ENCODE peak calls at places on chromosomes 11 and 22, in nine cellular contexts. X is fibroblast of lung, O is heart right ventricle, G is BE2C, V is spleen, D is BJ, Z is pancreas, J is right lobe of liver, R is uterus. A is an unnamed sample. For H3K36me3, the result is how much of the 10 kb centered on the place peaks cover.

GRCh38 chr11:25983280-25983679 is 348.6 kb upstream of the ANO3 start:
- DNase-seq in V (no peak), G (no peak), O (no peak), X (no peak), Z (no peak), J (no peak), R (no peak), D (no peak), A (no peak)

GRCh38 chr11:65616575-65617001 is 1.0 kb downstream of the PCNX3 start:
- DNase-seq in J (no peak), Z (no peak), O (no peak), V (peak), R (no peak), D (no peak), G (no peak), X (no peak), A (no peak)

GRCh38 chr11:2463766-2464277 is 19.0 kb downstream of the KCNQ1 start:
- DNase-seq in J (no peak), O (peak), R (no peak), G (no peak), X (no peak), Z (no peak), V (peak), D (no peak), A (peak)

GRCh38 chr11:3959015-3959917 is 103.8 kb downstream of the STIM1 start:
- DNase-seq in G (no peak), D (no peak), Z (no peak), J (no peak), V (no peak), R (no peak), X (peak), O (no peak), A (no peak)

GRCh38 chr22:21068681-21069276 is 23.0 kb downstream of the LRRC74B start:
- DNase-seq in R (no peak), X (no peak), D (no peak), O (no peak), J (no peak), Z (no peak), G (no peak), V (no peak), A (no peak)

GRCh38 chr11:44626645-44627044 is 61.2 kb downstream of the CD82 start:
- DNase-seq in D (no peak), R (peak), J (no peak), V (no peak), G (no peak), X (no peak), O (no peak), Z (no peak), A (no peak)

GRCh38 chr11:116275634-116276033 is 497.2 kb downstream of the BUD13 start:
- DNase-seq in Z (no peak), G (peak), D (no peak), J (no peak), X (no peak), O (no peak), V (no peak), R (peak), A (no peak)

GRCh38 chr11:118277312-118277711 is 13.2 kb upstream of the MPZL2 start:
- DNase-seq in D (no peak), Z (no peak), O (no peak), J (no peak), G (no peak), R (peak), V (no peak), X (no peak), A (no peak)

GRCh38 chr11:607971-608659 is 7.6 kb downstream of the IRF7 start:
- DNase-seq in Z (peak), V (no peak), O (no peak), R (no peak), X (no peak), D (no peak), J (peak), G (no peak), A (peak)

GRCh38 chr11:31805629-31806185 is 5.4 kb downstream of the PAX6 start:
- DNase-seq in J (no peak), R (no peak), Z (no peak), D (no peak), G (no peak), O (no peak), V (no peak), X (no peak), A (no peak)

GRCh38 chr11:66851698-66852465 is 5.0 kb upstream of the LRFN4 start:
- DNase-seq in Z (no peak), X (no peak), J (no peak), O (no peak), D (no peak), G (peak), V (peak), R (no peak), A (peak)

GRCh38 chr11:108237058-108237481 is 14.2 kb downstream of the ATM start:
- DNase-seq in X (no peak), J (no peak), O (no peak), G (no peak), V (no peak), Z (no peak), R (no peak), D (no peak), A (no peak)

GRCh38 chr11:8192016-8192895 is 23.4 kb upstream of the RIC3 start:
- DNase-seq in D (peak), J (peak), Z (no peak), R (peak), O (peak), X (peak), V (peak), G (peak), A (no peak)

GRCh38 chr11:124768914-124769313 is 6.8 kb upstream of the ESAM start:
- DNase-seq in J (no peak), V (no peak), G (no peak), R (no peak), Z (no peak), O (no peak), X (no peak), D (no peak), A (no peak)
- H3K36me3 ChIP-seq in J (under half), V (under half), G (under half), R (under half), Z (under half), O (under half), X (under half), D (under half), A (under half)

GRCh38 chr11:91136631-91137030 is 913.8 kb upstream of the CHORDC1 start:
- DNase-seq in Z (no peak), D (no peak), G (no peak), R (no peak), J (no peak), X (peak), O (no peak), V (no peak), A (no peak)

GRCh38 chr11:91133361-91133760 is 910.5 kb upstream of the CHORDC1 start:
- DNase-seq in J (no peak), D (no peak), Z (no peak), X (peak), V (no peak), O (no peak), G (no peak), R (no peak), A (no peak)
- H3K4me3 ChIP-seq in J (no peak), D (no peak), Z (no peak), X (no peak), V (no peak), O (no peak), G (no peak), R (no peak), A (no peak)

GRCh38 chr11:77687088-77687487 is 49.5 kb upstream of the CLNS1A start:
- DNase-seq in D (no peak), G (no peak), X (no peak), J (no peak), O (no peak), Z (no peak), V (no peak), R (no peak), A (no peak)
- H3K36me3 ChIP-seq in D (under half), G (under half), X (under half), J (under half), O (under half), Z (under half), V (half or more), R (under half), A (half or more)

DNA sequence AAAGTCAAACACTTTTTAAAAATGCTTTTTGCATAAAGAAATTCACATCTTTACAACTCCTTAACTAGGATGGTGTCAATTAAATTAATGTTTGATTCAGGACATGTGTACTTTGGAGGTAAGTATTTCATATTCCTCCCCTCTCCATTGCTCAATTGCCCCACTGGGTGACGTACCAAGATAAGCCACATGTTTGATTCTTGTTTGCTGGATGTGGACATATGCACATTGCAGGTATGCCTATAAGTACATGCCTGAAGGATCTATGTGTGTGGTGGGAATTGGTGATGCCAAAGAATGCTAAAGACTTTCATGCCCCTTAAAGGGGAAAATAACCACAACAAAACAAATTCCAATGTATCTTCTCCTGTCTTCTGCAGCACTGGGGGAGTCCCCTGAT is 5.8 kb downstream of the CD44 start:
- DNase-seq in R (no peak), O (no peak), D (no peak), J (no peak), Z (no peak), X (peak), V (no peak), G (no peak), A (no peak)
- H3K4me3 ChIP-seq in R (no peak), O (no peak), D (no peak), J (no peak), Z (no peak), X (peak), V (no peak), G (no peak), A (no peak)

GRCh38 chr22:38223289-38223960 is 21.6 kb downstream of the MAFF start:
- DNase-seq in V (no peak), R (no peak), J (no peak), X (no peak), D (no peak), G (no peak), O (no peak), Z (no peak), A (no peak)
- H3K36me3 ChIP-seq in V (under half), R (under half), J (under half), X (under half), D (under half), G (under half), O (under half), Z (under half), A (under half)

DNA sequence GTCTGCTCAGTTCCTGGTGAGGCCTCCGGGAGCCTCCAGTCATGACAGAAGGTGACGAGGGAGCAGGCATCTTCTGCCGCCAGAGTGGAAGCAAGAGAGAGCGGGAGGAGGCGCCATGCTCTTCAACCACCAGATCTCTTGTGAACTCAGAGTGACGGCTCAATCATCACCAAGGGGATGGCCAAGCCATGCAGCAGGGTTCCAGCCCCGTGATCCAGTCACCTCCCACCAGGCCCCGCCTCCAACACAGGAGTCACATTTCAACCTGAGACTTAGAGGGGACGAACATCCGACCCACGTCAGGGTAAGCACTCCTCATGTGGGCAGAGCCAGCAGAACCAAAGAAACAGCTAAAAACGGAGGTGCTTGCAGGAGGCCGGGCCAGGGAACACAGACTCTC is 1470.5 kb downstream of the BRD1 start:
- DNase-seq in Z (no peak), J (no peak), R (no peak), D (no peak), G (no peak), V (peak), O (no peak), X (no peak), A (peak)
- H3K4me3 ChIP-seq in Z (no peak), J (no peak), R (no peak), D (no peak), G (no peak), V (no peak), O (no peak), X (no peak), A (no peak)

GRCh38 chr22:44029069-44029468 is 5.0 kb downstream of the PARVB start:
- DNase-seq in O (no peak), Z (no peak), X (no peak), G (no peak), J (no peak), D (no peak), V (peak), R (no peak), A (no peak)
- H3K36me3 ChIP-seq in O (under half), Z (under half), X (under half), G (under half), J (under half), D (under half), V (under half), R (under half), A (under half)

GRCh38 chr11:113006916-113007445 is 45.8 kb downstream of the NCAM1 start:
- DNase-seq in J (no peak), X (no peak), V (no peak), O (no peak), Z (no peak), R (no peak), D (no peak), G (no peak), A (no peak)
- H3K4me3 ChIP-seq in J (no peak), X (no peak), V (no peak), O (no peak), Z (no peak), R (no peak), D (no peak), G (no peak), A (no peak)

GRCh38 chr22:41334215-41334614 is 32.9 kb downstream of the ZC3H7B start:
- DNase-seq in J (peak), R (no peak), G (no peak), O (no peak), X (no peak), V (no peak), D (no peak), Z (no peak), A (no peak)
- H3K36me3 ChIP-seq in J (under half), R (under half), G (under half), O (under half), X (under half), V (half or more), D (under half), Z (under half), A (half or more)